ENCODE peak calls at places on chromosomes 12 and 14, in six cellular contexts. E is neural crest cell, Q is AG09309, G is kidney epithelial cell, O is brain microvascular endothelial cell, T is heart left ventricle. W is an unnamed sample.

GRCh38 chr14:36096090-36096489 is 80.4 kb downstream of the PTCSC3 start:
- DNase-seq in O (no peak), G (no peak), Q (no peak), E (no peak), T (no peak), W (no peak)

GRCh38 chr12:124747426-124748161 is 116.1 kb downstream of the SCARB1 start:
- DNase-seq in G (peak; percentile 98), O (peak; percentile 56), T (no peak), E (no peak), Q (peak; percentile 93), W (no peak)

GRCh38 chr12:104958946-104959841 is 1.1 kb upstream of the SLC41A2 start:
- DNase-seq in E (no peak), Q (no peak), O (peak; percentile 25), G (no peak), T (no peak), W (no peak)

GRCh38 chr12:6327591-6328041 is 14.3 kb downstream of the TNFRSF1A start:
- DNase-seq in T (peak; percentile 72), O (no peak), G (no peak), E (no peak), Q (no peak), W (no peak)

GRCh38 chr14:103870144-103870876 is 22.9 kb upstream of the PPP1R13B start:
- DNase-seq in E (no peak), O (no peak), G (no peak), T (no peak), Q (no peak), W (no peak)

GRCh38 chr12:100168562-100168961 is 25.9 kb upstream of the BLTP3B start:
- DNase-seq in Q (no peak), O (no peak), T (no peak), G (no peak), E (no peak), W (no peak)

GRCh38 chr12:26848156-26848825 is 15.3 kb upstream of the ITPR2 start:
- DNase-seq in Q (no peak), G (no peak), T (no peak), E (no peak), O (no peak), W (no peak)

GRCh38 chr14:101072945-101073597 is 169.5 kb upstream of the RTL1 start:
- DNase-seq in E (no peak), G (peak; percentile 96), T (no peak), O (peak; percentile 98), Q (peak; percentile 87), W (no peak)

GRCh38 chr14:92135269-92135668 is 13.5 kb downstream of the CPSF2 start:
- DNase-seq in T (no peak), O (no peak), Q (no peak), E (no peak), G (no peak), W (no peak)

GRCh38 chr12:88854260-88854659 is 274.0 kb upstream of the KITLG start:
- DNase-seq in Q (peak; percentile 67), O (peak; percentile 73), G (peak; percentile 77), T (no peak), E (no peak), W (no peak)

GRCh38 chr14:29955087-29955486 is 27.4 kb upstream of the PRKD1 start:
- DNase-seq in O (no peak), T (no peak), G (peak; percentile 5), E (no peak), Q (no peak), W (no peak)

GRCh38 chr14:49550284-49551184 is 35.6 kb downstream of the RPS29 start:
- DNase-seq in T (no peak), E (no peak), G (no peak), Q (no peak), O (no peak), W (no peak)

GRCh38 chr14:31110872-31111271 is 84.7 kb upstream of the STRN3 start:
- DNase-seq in G (no peak), O (no peak), E (no peak), Q (no peak), T (no peak), W (no peak)

GRCh38 chr12:51815571-51815970 is 32.9 kb downstream of the FIGNL2 start:
- DNase-seq in G (no peak), O (no peak), E (no peak), T (no peak), Q (no peak), W (no peak)

GRCh38 chr12:101697197-101697929 is at the start of gene CHPT1:
- DNase-seq in O (peak; percentile 1), G (no peak), Q (no peak), T (peak; percentile 92), E (peak; percentile 67), W (peak; percentile 51)

GRCh38 chr14:98721061-98721460 is 550.9 kb downstream of the BCL11B start:
- DNase-seq in G (no peak), Q (no peak), E (no peak), T (no peak), O (no peak), W (no peak)

GRCh38 chr12:57888407-57889157 is 42.1 kb upstream of the CTDSP2 start:
- DNase-seq in O (peak; percentile 30), G (no peak), Q (no peak), E (no peak), T (no peak), W (no peak)

GRCh38 chr12:57178213-57178612 is 30.8 kb upstream of the LRP1-AS start:
- DNase-seq in E (no peak), G (no peak), Q (no peak), T (no peak), O (no peak), W (no peak)

GRCh38 chr14:32201196-32201815 is 539 bp upstream of the RNU6-7 start:
- DNase-seq in E (peak; percentile 75), Q (no peak), O (peak; percentile 42), G (peak; percentile 38), T (peak; percentile 90), W (no peak)

GRCh38 chr12:74890237-74890599 is 319.4 kb downstream of the KCNC2 start:
- DNase-seq in Q (peak; percentile 20), E (no peak), T (no peak), G (peak; percentile 80), O (peak; percentile 92), W (no peak)

GRCh38 chr12:121628037-121628436 is 1.7 kb downstream of the ORAI1 start:
- DNase-seq in T (no peak), G (no peak), Q (no peak), E (no peak), O (no peak), W (no peak)

GRCh38 chr12:4250691-4251090 is 22.9 kb upstream of the CCND2 start:
- DNase-seq in T (no peak), G (no peak), O (no peak), E (no peak), Q (no peak), W (no peak)

GRCh38 chr14:29503903-29504302 is 423.7 kb downstream of the PRKD1 start:
- DNase-seq in Q (no peak), O (no peak), G (no peak), T (no peak), E (no peak), W (no peak)

GRCh38 chr12:9960613-9961012 is 10.6 kb upstream of the CLEC12A start:
- DNase-seq in E (no peak), Q (no peak), T (no peak), G (no peak), O (no peak), W (no peak)

GRCh38 chr14:37422748-37423147 is 172.3 kb downstream of the FOXA1 start:
- DNase-seq in Q (no peak), T (no peak), E (no peak), O (no peak), G (no peak), W (no peak)

GRCh38 chr14:79989990-79990389 is 221.3 kb downstream of the DIO2 start:
- DNase-seq in T (no peak), E (no peak), O (no peak), Q (no peak), G (no peak), W (no peak)

GRCh38 chr14:102212356-102212755 is 72.7 kb downstream of the WDR20 start:
- DNase-seq in O (no peak), E (no peak), T (no peak), G (no peak), Q (no peak), W (no peak)

GRCh38 chr12:91388573-91388972 is 206.0 kb upstream of the DCN start:
- DNase-seq in Q (no peak), E (no peak), T (no peak), G (peak; percentile 42), O (no peak), W (no peak)

GRCh38 chr14:33986804-33987203 is 35.9 kb upstream of the EGLN3 start:
- DNase-seq in O (peak; percentile 82), Q (peak; percentile 57), T (no peak), E (no peak), G (peak; percentile 89), W (no peak)

GRCh38 chr12:2998789-2999264 is 39.6 kb downstream of the TEAD4 start:
- DNase-seq in Q (peak; percentile 20), T (peak; percentile 81), O (peak; percentile 91), G (peak; percentile 58), E (no peak), W (no peak)

GRCh38 chr14:95727084-95727700 is 13.3 kb upstream of the TCL1A start:
- DNase-seq in E (no peak), G (no peak), Q (no peak), O (no peak), T (no peak), W (no peak)
- TF ChIP-seq CTCF in E (no peak), G (no peak), Q (no peak), O (no peak), T (no peak), W (no peak)

DNA sequence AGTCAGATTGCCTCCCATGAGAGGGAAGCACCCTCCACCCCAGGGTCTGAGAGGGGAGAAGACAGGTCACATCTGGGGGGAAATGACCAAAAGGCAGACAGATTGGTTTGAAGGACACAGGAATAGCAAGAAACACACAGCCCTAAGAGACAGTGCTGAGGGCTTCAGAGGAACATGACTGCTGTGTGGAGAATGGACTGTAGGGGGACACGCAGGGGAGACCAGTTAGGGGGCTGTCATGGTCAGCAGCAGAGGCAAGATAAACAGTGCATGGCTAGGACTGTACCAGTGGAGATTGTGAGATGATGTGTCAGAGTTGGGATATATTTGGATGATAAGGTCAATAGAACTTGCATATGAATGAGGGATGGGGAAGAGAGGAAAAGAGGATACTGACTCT is 19.7 kb downstream of the SMUG1 start:
- DNase-seq in G (no peak), O (no peak), E (no peak), Q (no peak), T (no peak), W (no peak)
- TF ChIP-seq CTCF in G (no peak), O (peak; percentile 28), E (no peak), Q (no peak), T (no peak), W (no peak)

GRCh38 chr12:106956048-106956935 is 585 bp downstream of the TMEM263 start:
- DNase-seq in G (peak; percentile 57), Q (peak; percentile 88), O (peak; percentile 88), T (peak; percentile 77), E (peak; percentile 34), W (peak; percentile 25)
- TF ChIP-seq CTCF in G (peak; percentile 22), Q (no peak), O (peak; percentile 9), T (no peak), E (no peak), W (no peak)

DNA sequence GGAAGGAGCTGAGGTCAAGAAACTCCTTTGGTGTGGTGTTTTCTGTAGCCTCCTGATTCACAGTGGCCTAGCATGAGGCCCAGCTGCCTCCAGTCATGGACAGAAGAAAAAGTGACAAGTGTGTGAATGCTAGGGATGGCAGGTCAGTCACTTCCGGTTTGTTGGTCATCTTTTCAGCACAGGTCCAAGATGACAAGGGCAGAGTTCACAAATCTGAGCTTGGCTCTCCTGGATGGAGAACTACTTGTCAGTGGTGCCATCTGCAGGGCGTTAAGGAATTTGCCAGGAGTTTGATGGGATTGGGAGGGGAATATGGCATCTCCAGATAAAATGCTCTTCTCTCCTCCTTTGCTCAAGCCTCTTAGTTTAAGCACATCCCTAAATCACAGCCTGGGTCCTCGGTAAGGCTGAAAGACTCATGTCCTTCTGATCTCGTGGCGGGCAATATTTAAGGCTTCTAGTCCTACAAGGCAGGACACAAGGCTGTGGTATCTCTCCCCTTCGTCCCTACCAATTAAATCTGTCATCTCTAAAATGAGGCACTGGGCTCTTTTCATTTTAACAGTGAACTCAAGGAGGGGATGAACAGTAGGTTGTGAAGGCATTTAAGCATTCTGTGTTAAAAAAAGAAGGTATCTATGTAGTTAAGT is 10.0 kb downstream of the TUBA1B start:
- DNase-seq in Q (no peak), E (peak; percentile 33), O (peak; percentile 41), G (no peak), T (no peak), W (no peak)
- TF ChIP-seq CTCF in Q (peak; percentile 77), E (peak; percentile 66), O (peak; percentile 82), G (peak; percentile 65), T (peak; percentile 64), W (peak; percentile 73)